ENCODE peak calls at places on chromosomes 4 and X, in seven cellular contexts. One of them, this sample, is unnamed.

GRCh38 chr4:142719854-142720541 is 126.1 kb downstream of the INPP4B start:
- DNase-seq in K562: no peak
- DNase-seq in H1: no peak
- DNase-seq in GM12878: no peak
- DNase-seq in SK-N-SH: peak
- DNase-seq in HepG2: no peak
- DNase-seq in HCT116: peak
- DNase-seq in this sample: no peak

GRCh38 chr4:85842540-85842939 is 367.6 kb downstream of the ARHGAP24 start:
- DNase-seq in K562: no peak
- DNase-seq in HepG2: no peak
- DNase-seq in HCT116: no peak
- DNase-seq in SK-N-SH: no peak
- DNase-seq in GM12878: no peak
- DNase-seq in H1: no peak
- DNase-seq in this sample: no peak

GRCh38 chr4:165079476-165079875 is 25.8 kb downstream of the TRIM75 start:
- DNase-seq in H1: no peak
- DNase-seq in HepG2: no peak
- DNase-seq in GM12878: no peak
- DNase-seq in SK-N-SH: no peak
- DNase-seq in HCT116: no peak
- DNase-seq in K562: no peak
- DNase-seq in this sample: no peak

GRCh38 chr4:26936284-26937065 is 75.8 kb downstream of the STIM2 start:
- DNase-seq in SK-N-SH: no peak
- DNase-seq in H1: no peak
- DNase-seq in K562: peak
- DNase-seq in HepG2: peak
- DNase-seq in HCT116: no peak
- DNase-seq in GM12878: no peak
- DNase-seq in this sample: no peak

GRCh38 chr4:145494666-145495065 is 13.0 kb downstream of the SMAD1 start:
- DNase-seq in GM12878: no peak
- DNase-seq in HepG2: no peak
- DNase-seq in H1: no peak
- DNase-seq in K562: no peak
- DNase-seq in HCT116: no peak
- DNase-seq in SK-N-SH: no peak
- DNase-seq in this sample: no peak

GRCh38 chrX:149541521-149542047 is 772 bp downstream of the EOLA1 start:
- DNase-seq in GM12878: no peak
- DNase-seq in HCT116: no peak
- DNase-seq in SK-N-SH: no peak
- DNase-seq in K562: peak
- DNase-seq in HepG2: no peak
- DNase-seq in H1: no peak
- DNase-seq in this sample: no peak

GRCh38 chr4:127203561-127204260 is 429.0 kb upstream of the INTU start:
- DNase-seq in SK-N-SH: no peak
- DNase-seq in GM12878: no peak
- DNase-seq in HepG2: no peak
- DNase-seq in K562: no peak
- DNase-seq in HCT116: no peak
- DNase-seq in H1: no peak
- DNase-seq in this sample: no peak

GRCh38 chrX:45449982-45450381 is 249.3 kb upstream of the DIPK2B start:
- DNase-seq in SK-N-SH: no peak
- DNase-seq in K562: no peak
- DNase-seq in GM12878: no peak
- DNase-seq in HepG2: no peak
- DNase-seq in H1: no peak
- DNase-seq in HCT116: peak
- DNase-seq in this sample: peak

GRCh38 chr4:170538821-170539473 is 449.2 kb upstream of the AADAT start:
- DNase-seq in HCT116: no peak
- DNase-seq in H1: no peak
- DNase-seq in HepG2: no peak
- DNase-seq in SK-N-SH: no peak
- DNase-seq in K562: no peak
- DNase-seq in GM12878: no peak
- DNase-seq in this sample: peak

GRCh38 chr4:24557036-24558022 is 27.0 kb downstream of the DHX15 start:
- DNase-seq in HCT116: peak
- DNase-seq in HepG2: no peak
- DNase-seq in K562: no peak
- DNase-seq in GM12878: no peak
- DNase-seq in SK-N-SH: no peak
- DNase-seq in H1: no peak
- DNase-seq in this sample: no peak

GRCh38 chrX:69262036-69262905 is 97.0 kb upstream of the PJA1 start:
- DNase-seq in SK-N-SH: no peak
- DNase-seq in H1: no peak
- DNase-seq in GM12878: no peak
- DNase-seq in HCT116: no peak
- DNase-seq in HepG2: no peak
- DNase-seq in K562: no peak
- DNase-seq in this sample: no peak

GRCh38 chr4:84499065-84499982 is at the start of gene NKX6-1:
- DNase-seq in HepG2: no peak
- DNase-seq in HCT116: peak
- DNase-seq in K562: peak
- DNase-seq in GM12878: no peak
- DNase-seq in SK-N-SH: peak
- DNase-seq in H1: peak
- DNase-seq in this sample: no peak

GRCh38 chr4:70183168-70183939 is 12.2 kb upstream of the ODAM start:
- DNase-seq in K562: peak
- DNase-seq in H1: peak
- DNase-seq in GM12878: no peak
- DNase-seq in HCT116: peak
- DNase-seq in SK-N-SH: peak
- DNase-seq in HepG2: peak
- DNase-seq in this sample: peak

GRCh38 chr4:112523008-112523440 is 7.0 kb upstream of the NEUROG2 start:
- DNase-seq in HCT116: no peak
- DNase-seq in K562: peak
- DNase-seq in SK-N-SH: no peak
- DNase-seq in GM12878: no peak
- DNase-seq in HepG2: no peak
- DNase-seq in H1: peak
- DNase-seq in this sample: no peak

GRCh38 chr4:180028682-180029081 is 2214.5 kb upstream of the TENM3 start:
- DNase-seq in HCT116: peak
- DNase-seq in GM12878: peak
- DNase-seq in K562: no peak
- DNase-seq in H1: peak
- DNase-seq in HepG2: peak
- DNase-seq in SK-N-SH: peak
- DNase-seq in this sample: peak
- TF ChIP-seq JUND in HCT116: no peak
- TF ChIP-seq JUND in GM12878: no peak
- TF ChIP-seq JUND in K562: no peak
- TF ChIP-seq JUND in H1: no peak
- TF ChIP-seq JUND in HepG2: no peak
- TF ChIP-seq JUND in SK-N-SH: no peak
- TF ChIP-seq JUND in this sample: no peak

GRCh38 chrX:50643525-50644137 is 170.4 kb downstream of the SHROOM4 start:
- DNase-seq in HCT116: no peak
- DNase-seq in SK-N-SH: no peak
- DNase-seq in K562: no peak
- DNase-seq in HepG2: no peak
- DNase-seq in H1: no peak
- DNase-seq in GM12878: no peak
- DNase-seq in this sample: no peak

GRCh38 chrX:50644496-50644895 is 169.5 kb downstream of the SHROOM4 start:
- DNase-seq in K562: no peak
- DNase-seq in GM12878: no peak
- DNase-seq in H1: no peak
- DNase-seq in HCT116: no peak
- DNase-seq in SK-N-SH: no peak
- DNase-seq in HepG2: no peak
- DNase-seq in this sample: no peak

DNA sequence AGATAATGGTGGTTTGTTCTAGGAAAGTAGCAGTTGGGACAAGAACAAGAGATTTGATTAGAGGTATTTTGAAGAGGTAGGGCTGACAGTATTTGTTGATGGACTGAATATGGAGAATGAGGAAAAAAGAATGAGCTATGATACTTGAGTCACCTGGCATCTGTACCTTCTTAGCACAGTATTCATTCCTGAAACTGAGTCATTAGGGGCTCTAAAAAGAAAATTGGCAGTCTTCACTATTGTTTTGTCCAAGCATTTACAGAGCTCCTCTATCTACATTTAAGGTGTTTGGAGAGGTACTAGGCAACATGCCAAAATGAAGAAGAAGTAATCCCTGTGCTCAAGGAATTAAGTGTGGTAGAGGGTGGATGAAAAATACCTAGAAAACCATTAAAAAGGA is 165.8 kb downstream of the SHROOM4 start:
- DNase-seq in HCT116: no peak
- DNase-seq in SK-N-SH: no peak
- DNase-seq in HepG2: no peak
- DNase-seq in H1: no peak
- DNase-seq in GM12878: no peak
- DNase-seq in K562: no peak
- DNase-seq in this sample: no peak
- TF ChIP-seq JUND in HCT116: no peak
- TF ChIP-seq JUND in SK-N-SH: no peak
- TF ChIP-seq JUND in HepG2: no peak
- TF ChIP-seq JUND in H1: no peak
- TF ChIP-seq JUND in GM12878: no peak
- TF ChIP-seq JUND in K562: no peak
- TF ChIP-seq JUND in this sample: no peak

GRCh38 chr4:16029329-16029728 is 54.5 kb downstream of the PROM1 start:
- DNase-seq in K562: no peak
- DNase-seq in HCT116: no peak
- DNase-seq in HepG2: peak
- DNase-seq in GM12878: no peak
- DNase-seq in H1: no peak
- DNase-seq in SK-N-SH: no peak
- DNase-seq in this sample: no peak
- TF ChIP-seq JUND in K562: no peak
- TF ChIP-seq JUND in HCT116: no peak
- TF ChIP-seq JUND in HepG2: no peak
- TF ChIP-seq JUND in GM12878: no peak
- TF ChIP-seq JUND in H1: no peak
- TF ChIP-seq JUND in SK-N-SH: no peak
- TF ChIP-seq JUND in this sample: no peak

GRCh38 chr4:63296773-63297172 is 1112.5 kb downstream of the TECRL start:
- DNase-seq in HepG2: peak
- DNase-seq in H1: no peak
- DNase-seq in GM12878: no peak
- DNase-seq in SK-N-SH: no peak
- DNase-seq in K562: no peak
- DNase-seq in HCT116: no peak
- DNase-seq in this sample: peak
- TF ChIP-seq JUND in HepG2: no peak
- TF ChIP-seq JUND in H1: no peak
- TF ChIP-seq JUND in GM12878: no peak
- TF ChIP-seq JUND in SK-N-SH: no peak
- TF ChIP-seq JUND in K562: no peak
- TF ChIP-seq JUND in HCT116: no peak
- TF ChIP-seq JUND in this sample: no peak

GRCh38 chr4:168361365-168362024 is 42.9 kb upstream of the DDX60 start:
- DNase-seq in HCT116: no peak
- DNase-seq in H1: no peak
- DNase-seq in K562: no peak
- DNase-seq in SK-N-SH: no peak
- DNase-seq in GM12878: no peak
- DNase-seq in HepG2: no peak
- DNase-seq in this sample: no peak
- TF ChIP-seq JUND in HCT116: no peak
- TF ChIP-seq JUND in H1: no peak
- TF ChIP-seq JUND in K562: no peak
- TF ChIP-seq JUND in SK-N-SH: no peak
- TF ChIP-seq JUND in GM12878: no peak
- TF ChIP-seq JUND in HepG2: no peak
- TF ChIP-seq JUND in this sample: no peak

GRCh38 chr4:40582413-40582812 is 47.3 kb downstream of the RBM47 start:
- DNase-seq in SK-N-SH: no peak
- DNase-seq in HepG2: no peak
- DNase-seq in K562: no peak
- DNase-seq in H1: no peak
- DNase-seq in HCT116: no peak
- DNase-seq in GM12878: no peak
- DNase-seq in this sample: no peak
- TF ChIP-seq JUND in SK-N-SH: no peak
- TF ChIP-seq JUND in HepG2: no peak
- TF ChIP-seq JUND in K562: no peak
- TF ChIP-seq JUND in H1: no peak
- TF ChIP-seq JUND in HCT116: no peak
- TF ChIP-seq JUND in GM12878: no peak
- TF ChIP-seq JUND in this sample: no peak

GRCh38 chr4:39710098-39710896 is 12.4 kb downstream of the UBE2K start:
- DNase-seq in K562: no peak
- DNase-seq in H1: no peak
- DNase-seq in HCT116: no peak
- DNase-seq in GM12878: no peak
- DNase-seq in SK-N-SH: no peak
- DNase-seq in HepG2: no peak
- DNase-seq in this sample: no peak

GRCh38 chr4:39706334-39706733 is 8.4 kb downstream of the UBE2K start:
- DNase-seq in K562: no peak
- DNase-seq in HepG2: peak
- DNase-seq in SK-N-SH: no peak
- DNase-seq in HCT116: peak
- DNase-seq in GM12878: no peak
- DNase-seq in H1: peak
- DNase-seq in this sample: peak

GRCh38 chr4:39702716-39703115 is 4.8 kb downstream of the UBE2K start:
- DNase-seq in K562: no peak
- DNase-seq in HCT116: no peak
- DNase-seq in SK-N-SH: no peak
- DNase-seq in H1: no peak
- DNase-seq in HepG2: no peak
- DNase-seq in GM12878: no peak
- DNase-seq in this sample: no peak

GRCh38 chr4:39706829-39707511 is 9.0 kb downstream of the UBE2K start:
- DNase-seq in HCT116: no peak
- DNase-seq in HepG2: no peak
- DNase-seq in K562: no peak
- DNase-seq in H1: peak
- DNase-seq in SK-N-SH: no peak
- DNase-seq in GM12878: no peak
- DNase-seq in this sample: no peak
- TF ChIP-seq JUND in HCT116: no peak
- TF ChIP-seq JUND in HepG2: no peak
- TF ChIP-seq JUND in K562: no peak
- TF ChIP-seq JUND in H1: no peak
- TF ChIP-seq JUND in SK-N-SH: no peak
- TF ChIP-seq JUND in GM12878: peak
- TF ChIP-seq JUND in this sample: no peak